ENCODE peak calls at places on chromosomes 6 and 20, in four cellular contexts. X is dorsolateral prefrontal cortex, M is astrocyte of the cerebellum, D is A549. G is an unnamed sample.
A peak's percentile ranks its signal among the peaks of the same experiment; 100 is the strongest.

GRCh38 chr6:169725270-169726048 is 1.2 kb upstream of the PHF10 start:
- DNase-seq in D (peak; percentile 78), M (no peak), X (peak; percentile 42), G (peak; percentile 39)

GRCh38 chr6:166104107-166104506 is 63.5 kb downstream of the TBXT start:
- DNase-seq in X (no peak), D (no peak), M (peak; percentile 23), G (no peak)

GRCh38 chr6:167079853-167080297 is 43.0 kb upstream of the CCR6 start:
- DNase-seq in D (no peak), X (no peak), M (no peak), G (no peak)

GRCh38 chr6:28258877-28259777 is at the start of gene NKAPL:
- DNase-seq in D (no peak), M (no peak), X (peak; percentile 69), G (peak; percentile 64)

GRCh38 chr6:45665859-45666258 is 288.1 kb upstream of the SUPT3H start:
- DNase-seq in M (no peak), D (no peak), X (no peak), G (no peak)

GRCh38 chr20:1332749-1333300 is 3.9 kb upstream of the SDCBP2 start:
- DNase-seq in X (no peak), D (no peak), M (no peak), G (no peak)

GRCh38 chr6:43695078-43695966 is 7.7 kb upstream of the MRPS18A start:
- DNase-seq in X (no peak), D (no peak), M (no peak), G (peak; percentile 41)

GRCh38 chr20:21632654-21633053 is 72.8 kb upstream of the PAX1 start:
- DNase-seq in M (no peak), X (no peak), D (no peak), G (no peak)

GRCh38 chr6:157068691-157069228 is 254.6 kb downstream of the TMEM242 start:
- DNase-seq in X (no peak), D (no peak), M (no peak), G (peak; percentile 31)

GRCh38 chr6:12163149-12163548 is 127.0 kb upstream of the EDN1 start:
- DNase-seq in M (no peak), D (no peak), X (no peak), G (no peak)

GRCh38 chr6:117837268-117837667 is 69.8 kb upstream of the SLC35F1 start:
- DNase-seq in M (no peak), D (no peak), X (no peak), G (no peak)

GRCh38 chr6:50602191-50602810 is 111.0 kb upstream of the TFAP2D start:
- DNase-seq in X (no peak), D (peak; percentile 18), M (peak; percentile 9), G (peak; percentile 48)

GRCh38 chr6:36755435-36756348 is 58.1 kb downstream of the RAB44 start:
- DNase-seq in D (peak; percentile 25), M (no peak), X (no peak), G (peak; percentile 89)

GRCh38 chr6:25652007-25652515 is at the start of gene SCGN:
- DNase-seq in D (peak; percentile 21), X (peak; percentile 40), M (peak; percentile 42), G (peak; percentile 76)

GRCh38 chr6:38646166-38646565 is 6.4 kb upstream of the BTBD9 start:
- DNase-seq in M (peak; percentile 15), D (no peak), X (no peak), G (peak; percentile 16)

GRCh38 chr6:15322781-15323536 is 77.1 kb downstream of the JARID2 start:
- DNase-seq in X (no peak), D (no peak), M (peak; percentile 80), G (peak; percentile 89)

GRCh38 chr6:46932526-46932925 is 10.8 kb upstream of the ADGRF5 start:
- DNase-seq in X (no peak), M (peak; percentile 12), D (no peak), G (peak; percentile 20)

GRCh38 chr6:166435574-166435973 is 52.8 kb upstream of the MPC1 start:
- DNase-seq in D (no peak), X (no peak), M (no peak), G (no peak)

GRCh38 chr6:41707565-41708200 is 27.7 kb downstream of the TFEB start:
- DNase-seq in M (no peak), D (no peak), X (no peak), G (no peak)

GRCh38 chr6:121971886-121972285 is 427.6 kb upstream of the HSF2 start:
- DNase-seq in M (no peak), D (no peak), X (no peak), G (peak; percentile 73)

GRCh38 chr6:168528457-168529095 is 87.6 kb downstream of the SMOC2 start:
- DNase-seq in D (no peak), M (no peak), X (no peak), G (no peak)

GRCh38 chr6:87700729-87701675 is 1.0 kb downstream of the AKIRIN2 start:
- DNase-seq in D (peak; percentile 63), M (no peak), X (no peak), G (peak; percentile 81)

GRCh38 chr20:57061058-57061900 is 205.2 kb downstream of the BMP7 start:
- DNase-seq in M (no peak), X (no peak), D (peak; percentile 47), G (peak; percentile 13)

GRCh38 chr6:130389142-130389541 is 23.3 kb downstream of the TMEM200A start:
- DNase-seq in D (no peak), X (no peak), M (no peak), G (no peak)

GRCh38 chr6:74752303-74752702 is 453.6 kb downstream of the COL12A1 start:
- DNase-seq in X (no peak), D (no peak), M (no peak), G (no peak)

GRCh38 chr6:111952821-111953535 is 79.7 kb upstream of the FYN start:
- DNase-seq in D (peak; percentile 8), M (no peak), X (no peak), G (peak; percentile 87)

GRCh38 chr6:42911171-42912021 is 4.5 kb upstream of the PTCRA start:
- DNase-seq in X (no peak), D (no peak), M (no peak), G (no peak)

GRCh38 chr6:93164781-93165180 is 254.6 kb downstream of the EPHA7 start:
- DNase-seq in M (no peak), X (no peak), D (no peak), G (no peak)

GRCh38 chr6:127464881-127465459 is 5.8 kb upstream of the KIAA0408 start:
- DNase-seq in M (peak; percentile 59), X (peak; percentile 67), D (peak; percentile 58), G (peak; percentile 71)

GRCh38 chr6:105836889-105837288 is 249.2 kb upstream of the PRDM1 start:
- DNase-seq in D (no peak), M (no peak), X (no peak), G (peak; percentile 50)

GRCh38 chr20:58645277-58645968 is 5.7 kb upstream of the STX16 start:
- DNase-seq in D (no peak), M (peak; percentile 93), X (no peak), G (peak; percentile 74)

GRCh38 chr6:155188707-155189496 is 74.9 kb upstream of the CLDN20 start:
- DNase-seq in D (no peak), X (no peak), M (peak; percentile 93), G (peak; percentile 77)
- H3K4me3 ChIP-seq in D (no peak overlapping the region), X (no peak overlapping the region), M (no peak overlapping the region), G (no peak overlapping the region)

DNA sequence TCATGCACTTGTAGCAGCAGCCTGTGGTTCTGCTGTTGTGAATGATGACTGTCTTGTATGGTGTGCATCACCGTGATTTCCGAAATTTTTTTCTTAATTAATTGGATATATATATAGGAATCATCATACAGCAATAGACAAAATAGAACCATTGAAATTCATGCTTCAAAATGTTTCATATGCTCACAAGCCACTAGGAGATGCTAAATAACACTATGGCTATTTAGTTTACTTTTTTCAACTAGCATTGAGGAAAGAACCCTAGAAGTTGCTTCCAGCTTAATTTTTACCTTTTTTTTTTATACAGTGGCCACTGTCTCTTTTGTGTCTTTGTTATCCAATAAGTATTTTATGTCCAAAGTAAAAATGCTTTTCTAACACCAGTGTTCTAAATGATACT is 485.4 kb downstream of the CDKAL1 start:
- DNase-seq in X (no peak), M (no peak), D (no peak), G (no peak)
- TF ChIP-seq CTCF in X (no peak), M (peak; percentile 29), D (no peak), G (peak; percentile 37)

DNA sequence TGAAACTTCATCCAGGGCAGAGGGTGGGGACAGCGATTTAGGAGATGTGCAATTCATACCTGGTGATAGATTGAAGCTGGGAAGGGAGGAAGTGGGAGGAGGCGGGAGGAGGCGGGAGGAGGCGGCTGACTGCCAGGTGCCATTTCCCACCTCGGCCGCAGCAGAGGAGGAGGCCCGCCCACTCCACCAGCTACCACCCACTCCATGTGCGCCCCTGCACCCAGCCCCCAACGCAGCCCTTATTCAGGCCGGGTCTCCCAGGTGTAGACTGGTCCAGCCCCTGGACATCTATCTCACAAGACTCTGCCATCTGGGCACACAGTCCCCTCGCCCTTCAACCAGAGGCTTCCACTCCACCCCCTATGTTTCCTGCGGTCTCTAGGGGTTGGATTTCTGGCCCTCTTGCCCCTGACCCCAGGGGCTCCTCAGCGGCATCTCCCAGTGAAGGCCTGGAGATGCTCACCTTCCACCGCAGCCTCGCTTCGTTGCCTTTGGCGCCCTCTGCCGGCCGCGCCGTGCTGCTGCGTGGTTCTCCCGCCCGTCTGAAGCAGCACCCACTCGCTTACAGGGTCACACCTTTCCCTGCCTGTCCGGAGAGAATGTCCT is 32.6 kb upstream of the FAM83D start:
- DNase-seq in X (peak; percentile 89), D (peak; percentile 63), M (no peak), G (peak; percentile 53)
- H3K4me3 ChIP-seq in X (peak overlapping the region; percentile 11), D (peak overlapping the region; percentile 37), M (no peak overlapping the region), G (no peak overlapping the region)

GRCh38 chr6:98833101-98834059 is 994 bp upstream of the POU3F2 start:
- DNase-seq in X (peak; percentile 80), M (no peak), D (peak; percentile 56), G (peak; percentile 33)

GRCh38 chr6:98831057-98832031 is 3.0 kb upstream of the POU3F2 start:
- DNase-seq in X (peak; percentile 55), D (no peak), M (no peak), G (no peak)

GRCh38 chr6:98834060-98835031 is at the start of gene POU3F2:
- DNase-seq in X (peak; percentile 91), D (peak; percentile 66), M (peak; percentile 88), G (peak; percentile 76)

GRCh38 chr6:98835149-98836024 is 1.0 kb downstream of the POU3F2 start:
- DNase-seq in X (peak; percentile 67), D (peak; percentile 9), M (no peak), G (no peak)

DNA sequence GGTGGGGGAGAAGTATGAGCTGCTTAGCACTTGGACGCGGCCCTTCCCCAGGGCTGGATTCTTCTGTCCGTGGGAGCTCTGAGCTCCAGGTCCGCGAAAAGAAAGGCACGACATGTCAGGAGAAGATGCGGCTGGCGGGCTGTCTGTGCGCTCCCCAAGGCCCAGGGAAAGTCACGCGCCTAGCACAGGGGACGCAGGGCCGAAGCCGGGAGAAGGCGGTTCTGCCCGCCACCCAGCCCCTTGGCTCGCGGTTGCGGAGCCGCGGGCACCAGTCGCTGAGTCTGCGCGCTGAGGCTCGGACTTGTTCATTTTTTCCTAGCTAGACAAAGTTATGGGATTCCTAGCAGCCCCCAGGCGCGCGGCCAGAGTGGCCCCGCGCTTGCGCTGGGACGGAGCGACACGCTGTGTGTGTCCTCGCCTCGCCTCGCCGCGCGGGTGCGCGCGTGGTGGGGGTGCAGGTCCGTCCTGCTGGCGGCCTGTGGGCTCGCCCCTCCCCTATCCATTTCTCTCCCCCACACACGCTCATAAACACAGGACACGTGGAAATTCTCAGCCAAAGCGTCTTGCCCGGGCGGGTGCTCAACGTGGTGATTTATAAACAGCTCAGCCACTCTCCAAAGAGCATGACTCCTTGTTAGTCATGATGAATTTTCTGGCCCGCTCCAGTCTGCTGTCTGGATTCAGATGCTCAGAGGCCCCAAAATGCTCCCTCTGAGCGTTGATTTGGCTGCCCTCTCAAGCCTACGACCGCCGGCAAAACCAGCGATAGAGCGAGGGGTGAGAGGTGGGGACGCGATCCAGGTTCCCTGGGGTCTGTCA is 1.9 kb upstream of the POU3F2 start:
- DNase-seq in M (no peak), X (peak; percentile 83), D (no peak), G (peak; percentile 89)
- TF ChIP-seq CTCF in M (no peak), X (no peak), D (no peak), G (no peak)